ENCODE peak calls at places on chromosomes 16 and 17, in six cellular contexts. H, L, Q, D, I and R are unnamed samples.

GRCh38 chr17:79887451-79887991 is 48.3 kb upstream of the CBX4 start:
- DNase-seq in H (no peak), L (no peak), Q (no peak), D (no peak), I (no peak), R (no peak)

GRCh38 chr17:37608369-37609169 is 649 bp downstream of the SYNRG start:
- DNase-seq in H (no peak), L (no peak), Q (peak; percentile 11), D (peak; percentile 80), I (peak; percentile 50), R (peak; percentile 38)

GRCh38 chr17:63758428-63758827 is 15.0 kb downstream of the CCDC47 start:
- DNase-seq in H (no peak), L (no peak), Q (no peak), D (no peak), I (no peak), R (no peak)

GRCh38 chr16:2898831-2899563 is 12.7 kb upstream of the FLYWCH1 start:
- DNase-seq in H (no peak), L (no peak), Q (no peak), D (no peak), I (no peak), R (no peak)

GRCh38 chr17:60371818-60372510 is 20.0 kb downstream of the USP32 start:
- DNase-seq in H (no peak), L (no peak), Q (no peak), D (peak; percentile 77), I (no peak), R (no peak)

GRCh38 chr16:49859139-49859947 is 3.4 kb upstream of the ZNF423 start:
- DNase-seq in H (no peak), L (no peak), Q (no peak), D (no peak), I (no peak), R (no peak)

GRCh38 chr17:48443712-48444111 is 13.7 kb upstream of the SKAP1 start:
- DNase-seq in H (no peak), L (no peak), Q (no peak), D (no peak), I (no peak), R (no peak)

GRCh38 chr16:87389245-87389644 is 2.9 kb upstream of the MAP1LC3B start:
- DNase-seq in H (no peak), L (no peak), Q (no peak), D (no peak), I (no peak), R (no peak)

GRCh38 chr17:44385287-44386181 is 3.9 kb downstream of the ITGA2B start:
- DNase-seq in H (peak; percentile 33), L (peak; percentile 78), Q (peak; percentile 92), D (peak; percentile 78), I (peak; percentile 87), R (peak; percentile 16)

GRCh38 chr17:19270347-19270950 is 33.3 kb downstream of the EPN2 start:
- DNase-seq in H (no peak), L (no peak), Q (no peak), D (no peak), I (no peak), R (no peak)

GRCh38 chr17:10162034-10162433 is 36.4 kb downstream of the GAS7 start:
- DNase-seq in H (no peak), L (no peak), Q (no peak), D (peak; percentile 29), I (no peak), R (no peak)

GRCh38 chr16:12160249-12160648 is 183.7 kb downstream of the SNX29 start:
- DNase-seq in H (no peak), L (no peak), Q (no peak), D (no peak), I (no peak), R (no peak)

GRCh38 chr17:45096141-45096540 is 35.0 kb downstream of the NMT1 start:
- DNase-seq in H (no peak), L (no peak), Q (no peak), D (peak; percentile 57), I (peak; percentile 56), R (peak; percentile 27)

GRCh38 chr16:1188781-1189189 is 35.9 kb downstream of the CACNA1H start:
- DNase-seq in H (no peak), L (peak; percentile 33), Q (peak; percentile 74), D (peak; percentile 45), I (no peak), R (no peak)

GRCh38 chr17:14078027-14078426 is 8.7 kb downstream of the COX10 start:
- DNase-seq in H (no peak), L (no peak), Q (no peak), D (no peak), I (no peak), R (no peak)

GRCh38 chr16:72715267-72715666 is 332.7 kb downstream of the ZFHX3 start:
- DNase-seq in H (no peak), L (no peak), Q (no peak), D (no peak), I (no peak), R (no peak)

GRCh38 chr17:50304781-50305404 is 30.6 kb downstream of the TMEM92 start:
- DNase-seq in H (no peak), L (no peak), Q (no peak), D (no peak), I (no peak), R (no peak)

GRCh38 chr17:81188491-81188840 is 22.4 kb upstream of the AATK start:
- DNase-seq in H (no peak), L (no peak), Q (no peak), D (no peak), I (no peak), R (no peak)

GRCh38 chr17:17204041-17204591 is 2.0 kb downstream of the PLD6 start:
- DNase-seq in H (no peak), L (no peak), Q (no peak), D (no peak), I (no peak), R (no peak)

GRCh38 chr16:82177555-82177954 is 7.5 kb upstream of the MPHOSPH6 start:
- DNase-seq in H (no peak), L (no peak), Q (no peak), D (no peak), I (no peak), R (no peak)

GRCh38 chr17:78327880-78328279 is 32.0 kb downstream of the SOCS3 start:
- DNase-seq in H (no peak), L (no peak), Q (no peak), D (no peak), I (no peak), R (no peak)